ENCODE peak calls at places on chromosomes 12 and 14, in four cellular contexts. U is cardiac muscle cell, I is Peyer's patch, N is GM23338. Y is an unnamed sample.

GRCh38 chr12:98618952-98619351 is 25.5 kb downstream of the SLC25A3 start:
- DNase-seq in N (no peak), U (peak; percentile 85), I (no peak), Y (no peak)

GRCh38 chr12:22069851-22070250 is 23.8 kb downstream of the CMAS start:
- DNase-seq in U (peak; percentile 12), N (no peak), I (no peak), Y (no peak)

GRCh38 chr14:22251090-22251489 is 337.9 kb downstream of the DAD1 start:
- DNase-seq in N (no peak), U (no peak), I (no peak), Y (no peak)

GRCh38 chr12:22355011-22355580 is 20.6 kb upstream of the ST8SIA1 start:
- DNase-seq in N (no peak), I (no peak), U (no peak), Y (no peak)

GRCh38 chr14:72128629-72129028 is 196.4 kb downstream of the RGS6 start:
- DNase-seq in U (no peak), N (no peak), I (no peak), Y (no peak)

GRCh38 chr14:92783813-92784431 is 10.2 kb upstream of the GOLGA5 start:
- DNase-seq in U (peak; percentile 79), I (no peak), N (peak; percentile 56), Y (no peak)

GRCh38 chr12:107925125-107925524 is 150.6 kb downstream of the ASCL4 start:
- DNase-seq in N (no peak), I (no peak), U (no peak), Y (no peak)

GRCh38 chr12:3805058-3805457 is 52.1 kb upstream of the CRACR2A start:
- DNase-seq in I (no peak), U (no peak), N (no peak), Y (no peak)

GRCh38 chr12:42725839-42726238 is 136.3 kb upstream of the PRICKLE1 start:
- DNase-seq in I (no peak), N (no peak), U (peak; percentile 72), Y (no peak)

GRCh38 chr12:12365931-12366431 is 9.1 kb downstream of the BORCS5 start:
- DNase-seq in U (peak; percentile 35), N (no peak), I (no peak), Y (no peak)

GRCh38 chr12:43151406-43152080 is 400.5 kb downstream of the ADAMTS20 start:
- DNase-seq in N (no peak), I (no peak), U (no peak), Y (no peak)

GRCh38 chr12:51028126-51028810 is 2.1 kb upstream of the SLC11A2 start:
- DNase-seq in N (peak; percentile 89), I (peak; percentile 65), U (peak; percentile 67), Y (no peak)

GRCh38 chr14:24329736-24330135 is 5.1 kb downstream of the ADCY4 start:
- DNase-seq in N (no peak), U (no peak), I (peak; percentile 87), Y (no peak)

GRCh38 chr12:48973531-48973930 is 2.0 kb upstream of the WNT10B start:
- DNase-seq in N (no peak), U (peak; percentile 59), I (no peak), Y (no peak)

GRCh38 chr12:212799-213526 is 994 bp downstream of the SLC6A12 start:
- DNase-seq in I (no peak), N (no peak), U (peak; percentile 37), Y (no peak)

GRCh38 chr12:119225454-119225853 is 46.7 kb downstream of the HSPB8 start:
- DNase-seq in I (no peak), U (no peak), N (peak; percentile 26), Y (no peak)

GRCh38 chr14:50109342-50109741 is 7.0 kb downstream of the VCPKMT start:
- DNase-seq in U (peak; percentile 40), N (peak; percentile 67), I (no peak), Y (no peak)

GRCh38 chr14:52926994-52927393 is 23.9 kb downstream of the FERMT2 start:
- DNase-seq in N (no peak), U (peak; percentile 55), I (no peak), Y (no peak)

GRCh38 chr12:75479963-75480461 is 543 bp upstream of the GLIPR1 start:
- DNase-seq in U (peak; percentile 69), I (no peak), N (no peak), Y (no peak)

GRCh38 chr12:46490635-46491034 is 118.1 kb upstream of the SLC38A2 start:
- DNase-seq in I (no peak), U (peak; percentile 72), N (no peak), Y (no peak)

GRCh38 chr14:58151264-58151700 is 731 bp downstream of the ARMH4 start:
- DNase-seq in N (peak; percentile 64), I (no peak), U (peak; percentile 17), Y (no peak)

GRCh38 chr12:125280482-125281377 is 215.5 kb downstream of the AACS start:
- DNase-seq in N (peak; percentile 93), I (no peak), U (no peak), Y (no peak)

GRCh38 chr12:53251477-53252348 is 16.4 kb upstream of the ESPL1 start:
- DNase-seq in U (peak; percentile 78), N (peak; percentile 90), I (peak; percentile 85), Y (peak; percentile 70)

GRCh38 chr12:1880876-1881275 is 37.6 kb downstream of the CACNA2D4 start:
- DNase-seq in I (no peak), U (no peak), N (no peak), Y (no peak)

GRCh38 chr14:51419685-51420084 is 179.6 kb downstream of the TMX1 start:
- DNase-seq in I (no peak), N (no peak), U (no peak), Y (no peak)

GRCh38 chr12:82415402-82415801 is 57.1 kb downstream of the METTL25 start:
- DNase-seq in I (no peak), U (no peak), N (no peak), Y (no peak)

GRCh38 chr12:116717466-116718457 is 20.1 kb downstream of the SPRING1 start:
- DNase-seq in I (peak; percentile 63), N (no peak), U (peak; percentile 80), Y (no peak)

GRCh38 chr12:105228494-105228893 is 7.5 kb downstream of the APPL2 start:
- DNase-seq in I (no peak), N (no peak), U (peak; percentile 58), Y (no peak)

Y was measured in hypothalamus.